ENCODE peak calls at places on chromosomes 4 and X, in five cellular contexts. U, B, L, N and S are unnamed samples. For H3K4me1, the result is how much of the 10 kb centered on the place peaks cover.

GRCh38 chr4:15694431-15694830 is 8.4 kb upstream of the BST1 start:
- DNase-seq in U (no peak), N (no peak), B (no peak), L (no peak), S (no peak)

GRCh38 chr4:76087007-76087769 is 12.7 kb downstream of the ART3 start:
- DNase-seq in L (peak), N (peak), B (no peak), U (peak), S (peak)

GRCh38 chrX:83508526-83509245 is 596 bp downstream of the POU3F4 start:
- DNase-seq in N (no peak), U (no peak), B (no peak), L (no peak), S (no peak)

GRCh38 chr4:165016971-165017370 is 14.8 kb upstream of the TRIM60 start:
- DNase-seq in B (no peak), N (no peak), U (no peak), L (no peak), S (no peak)

GRCh38 chrX:139201924-139202323 is 328.6 kb upstream of the F9 start:
- DNase-seq in N (no peak), U (no peak), B (no peak), L (no peak), S (no peak)

GRCh38 chr4:71130827-71131603 is 137.6 kb downstream of the DCK start:
- DNase-seq in B (no peak), U (no peak), L (no peak), N (no peak), S (peak)

GRCh38 chr4:47032405-47033106 is 1.2 kb downstream of the GABRB1 start:
- DNase-seq in U (peak), B (peak), L (peak), N (peak), S (peak)

GRCh38 chr4:128477540-128477939 is 189.9 kb upstream of the PGRMC2 start:
- DNase-seq in B (no peak), L (no peak), U (no peak), N (no peak), S (no peak)

GRCh38 chrX:17613979-17614572 is 123.2 kb upstream of the SCML1 start:
- DNase-seq in U (peak), N (no peak), L (no peak), B (peak), S (no peak)

DNA sequence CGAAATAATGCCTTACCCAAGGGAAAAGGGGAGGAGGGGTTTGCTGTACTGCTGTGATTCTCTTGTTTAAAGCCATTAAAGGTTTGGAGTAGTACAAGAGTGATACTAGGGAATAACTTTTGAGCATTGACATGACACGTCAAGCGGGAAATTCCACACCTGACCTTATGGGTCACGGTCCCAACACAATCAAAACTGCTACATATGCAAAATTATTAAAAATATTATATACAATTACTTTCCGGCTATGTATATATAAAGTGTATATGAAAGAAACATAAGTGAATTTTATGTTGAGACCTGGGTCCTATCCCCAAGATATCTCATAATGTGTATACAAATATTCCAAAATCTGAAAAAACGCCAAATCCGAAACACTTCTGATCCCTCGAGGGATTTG is 21.0 kb downstream of the FNIP2 start:
- DNase-seq in L (no peak), U (no peak), B (no peak), N (no peak), S (no peak)
- H3K4me1 ChIP-seq in L (under half), U (half or more), B (under half), N (under half), S (under half)

GRCh38 chr4:2256156-2256731 is 5.7 kb downstream of the MXD4 start:
- DNase-seq in U (no peak), L (no peak), B (peak), N (peak), S (no peak)
- H3K27ac ChIP-seq in U (no peak), L (no peak), B (peak), N (peak), S (no peak)

DNA sequence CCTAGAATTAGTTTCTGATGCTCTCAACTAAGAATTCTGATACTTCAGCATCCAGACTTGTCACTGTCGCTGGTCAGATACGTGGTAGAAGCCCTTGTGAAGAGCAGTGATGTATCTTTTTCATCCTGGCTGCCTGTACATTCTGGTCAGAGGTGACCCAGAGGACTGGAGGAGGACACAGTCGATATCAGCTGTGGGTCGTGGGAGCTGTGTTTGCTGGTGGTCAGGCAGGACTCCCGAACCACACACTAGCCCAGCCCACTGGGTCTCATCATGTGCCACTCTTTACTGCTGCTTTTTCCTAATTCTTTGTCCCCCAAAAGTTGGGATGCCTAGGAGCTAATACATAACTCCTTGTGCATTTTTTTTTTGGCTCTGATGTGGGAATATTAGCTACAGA is 6.5 kb downstream of the DCUN1D4 start:
- DNase-seq in B (no peak), N (no peak), L (no peak), U (no peak), S (no peak)
- H3K4me1 ChIP-seq in B (under half), N (under half), L (under half), U (under half), S (under half)

GRCh38 chrX:43313035-43313434 is 343.1 kb upstream of the MAOA start:
- DNase-seq in B (no peak), N (no peak), U (no peak), L (no peak), S (peak)

GRCh38 chrX:43315622-43316021 is 340.5 kb upstream of the MAOA start:
- DNase-seq in U (no peak), L (no peak), N (no peak), B (no peak), S (no peak)

GRCh38 chrX:43316161-43316560 is 339.9 kb upstream of the MAOA start:
- DNase-seq in L (no peak), U (no peak), B (no peak), N (no peak), S (no peak)

DNA sequence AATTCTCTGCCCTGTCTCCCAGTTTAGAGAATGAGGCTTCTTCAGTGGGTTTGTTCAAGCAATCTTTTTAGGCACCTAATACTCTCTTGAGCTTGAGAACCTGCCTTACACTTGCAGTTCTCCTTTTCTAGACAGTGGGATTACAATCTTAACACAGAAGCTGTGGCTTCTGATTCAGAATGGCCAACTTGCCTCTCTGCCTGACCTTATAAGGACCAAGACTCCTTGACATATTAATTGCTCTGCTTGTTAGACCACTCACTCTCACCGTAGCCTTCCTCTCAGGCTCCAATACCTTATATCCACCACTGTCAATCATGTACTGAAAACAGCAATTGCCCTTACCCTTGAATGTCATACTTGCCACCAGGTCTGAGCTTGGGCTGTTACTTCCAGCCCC is 338.7 kb upstream of the MAOA start:
- DNase-seq in U (no peak), L (no peak), N (no peak), B (no peak), S (no peak)
- H3K27ac ChIP-seq in U (no peak), L (no peak), N (no peak), B (no peak), S (no peak)